ENCODE peak calls at places on chromosomes 11 and 22, in seven cellular contexts. A is tibial artery, S is esophagus squamous epithelium, M is Panc1, T is psoas muscle, R is H9, E is choroid plexus epithelial cell. K is an unnamed sample.

GRCh38 chr11:102603091-102603490 is 22.0 kb downstream of the MMP20 start:
- DNase-seq in A (no peak), E (peak), M (no peak), S (no peak), T (no peak), R (no peak), K (no peak)

GRCh38 chr11:28739489-28740280 is 631.5 kb downstream of the METTL15 start:
- DNase-seq in E (no peak), A (no peak), M (no peak), T (no peak), S (no peak), R (no peak), K (no peak)

GRCh38 chr22:44263547-44263946 is 49.2 kb downstream of the SHISAL1 start:
- DNase-seq in S (no peak), T (no peak), M (no peak), E (no peak), R (no peak), A (no peak), K (no peak)

GRCh38 chr22:32204856-32205722 is at the start of gene RFPL2:
- DNase-seq in R (peak), A (no peak), M (peak), E (peak), S (no peak), T (peak), K (no peak)

GRCh38 chr11:59138643-59139042 is 4.0 kb upstream of the FAM111A start:
- DNase-seq in E (peak), A (no peak), S (no peak), R (no peak), T (no peak), M (no peak), K (no peak)

GRCh38 chr11:76903325-76903724 is 42.6 kb downstream of the ACER3 start:
- DNase-seq in A (no peak), S (no peak), T (no peak), R (peak), E (no peak), M (no peak), K (no peak)

GRCh38 chr11:57302489-57302888 is 22.3 kb downstream of the TNKS1BP1 start:
- DNase-seq in E (no peak), S (no peak), A (no peak), T (no peak), M (no peak), R (no peak), K (no peak)

GRCh38 chr11:35163707-35164496 is 24.9 kb downstream of the CD44 start:
- DNase-seq in E (peak), S (no peak), T (no peak), M (no peak), R (no peak), A (no peak), K (no peak)

GRCh38 chr11:61976813-61977475 is 9.5 kb upstream of the FTH1 start:
- DNase-seq in S (no peak), E (no peak), R (no peak), A (no peak), T (no peak), M (no peak), K (no peak)

DNA sequence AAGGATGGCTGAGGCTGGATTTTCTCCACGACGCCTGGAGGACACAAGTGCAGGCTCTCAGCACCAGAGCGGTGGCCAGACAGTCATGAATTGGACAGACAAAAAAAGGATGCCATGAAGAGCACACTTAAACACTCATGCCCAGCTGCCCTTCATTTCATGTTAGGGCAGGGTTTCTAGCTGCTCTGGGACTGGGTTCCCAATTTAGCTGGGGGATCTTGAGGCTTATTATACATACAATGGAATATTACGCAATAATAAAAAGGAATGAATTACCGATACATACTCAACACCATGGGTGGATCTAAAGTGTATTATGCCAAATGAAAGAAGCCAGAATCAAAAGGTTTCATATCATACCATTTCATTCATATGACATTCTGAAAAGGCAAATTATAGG is 512.1 kb upstream of the LRRC4C start:
- DNase-seq in A (no peak), E (no peak), T (no peak), R (no peak), S (no peak), M (no peak), K (no peak)
- TF ChIP-seq CTCF in A (no peak), E (no peak), T (no peak), R (no peak), S (no peak), M (no peak), K (no peak)

GRCh38 chr11:120771551-120772060 is 252.3 kb upstream of the TBCEL start:
- DNase-seq in R (peak), M (no peak), S (no peak), A (no peak), T (no peak), E (no peak), K (peak)
- TF ChIP-seq CTCF in R (no peak), M (no peak), S (no peak), A (no peak), T (no peak), E (no peak), K (no peak)

GRCh38 chr11:64119748-64120147 is 46.2 kb downstream of the MACROD1 start:
- DNase-seq in M (no peak), T (no peak), R (no peak), S (no peak), A (no peak), E (no peak), K (no peak)
- TF ChIP-seq CTCF in M (no peak), T (no peak), R (no peak), S (no peak), A (no peak), E (no peak), K (no peak)

DNA sequence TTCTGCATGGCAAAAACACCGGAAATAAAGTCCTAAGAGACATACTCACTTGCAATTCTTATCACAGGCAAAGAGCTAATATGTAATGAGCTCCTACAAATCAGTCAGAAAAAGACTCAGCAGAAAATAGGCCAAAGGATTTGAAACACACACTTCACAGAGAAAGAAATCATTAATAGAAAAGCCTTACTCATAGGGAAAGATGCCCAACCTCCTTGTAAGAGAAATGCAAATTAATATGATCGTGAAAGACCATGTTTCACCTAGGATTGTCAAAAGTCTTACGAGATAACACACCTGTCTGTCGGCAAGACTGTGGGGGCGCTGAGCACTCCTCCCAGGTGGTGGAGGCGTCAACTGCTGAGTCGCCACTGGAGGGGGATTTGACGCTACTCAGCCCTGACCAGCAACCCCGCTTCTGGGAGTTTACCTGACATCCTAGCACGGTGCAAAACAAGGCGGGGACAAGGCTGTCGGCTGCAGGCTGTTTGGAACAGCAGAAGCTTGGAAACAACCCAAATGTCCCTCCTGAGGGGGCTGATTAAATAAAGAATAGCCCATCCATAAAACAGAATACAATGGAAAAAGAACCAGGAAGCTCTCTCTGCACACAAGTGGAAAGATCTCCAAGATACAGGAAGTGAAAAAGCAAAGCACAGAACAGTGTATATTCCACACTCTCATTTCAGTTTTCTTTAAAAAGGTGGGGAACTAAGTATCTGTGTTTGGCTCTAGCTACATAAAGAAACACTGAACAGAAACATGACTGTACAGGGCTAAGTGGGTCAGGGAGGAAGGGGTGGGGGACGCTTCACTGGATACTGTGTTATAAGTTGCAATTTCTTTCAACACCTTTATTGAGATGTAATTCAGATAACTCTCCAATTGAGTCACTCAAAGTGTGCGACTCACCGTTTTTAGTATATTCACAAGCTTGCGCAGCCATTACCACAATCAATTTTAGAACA is 11.5 kb downstream of the CSNK1E start:
- DNase-seq in A (no peak), M (no peak), R (peak), S (no peak), T (no peak), E (peak), K (no peak)
- TF ChIP-seq CTCF in A (no peak), M (no peak), R (peak), S (no peak), T (no peak), E (peak), K (no peak)

GRCh38 chr11:107780136-107780535 is 68.3 kb upstream of the SLN start:
- DNase-seq in S (no peak), E (peak), T (no peak), A (no peak), M (no peak), R (no peak), K (no peak)

GRCh38 chr11:107778839-107779517 is 67.1 kb upstream of the SLN start:
- DNase-seq in R (no peak), A (no peak), M (no peak), E (no peak), S (no peak), T (no peak), K (no peak)

GRCh38 chr11:107783121-107783520 is 71.3 kb upstream of the SLN start:
- DNase-seq in A (no peak), E (no peak), M (no peak), R (no peak), S (no peak), T (no peak), K (no peak)

GRCh38 chr11:107777094-107777493 is 65.2 kb upstream of the SLN start:
- DNase-seq in M (no peak), T (no peak), R (no peak), S (no peak), E (no peak), A (no peak), K (no peak)

DNA sequence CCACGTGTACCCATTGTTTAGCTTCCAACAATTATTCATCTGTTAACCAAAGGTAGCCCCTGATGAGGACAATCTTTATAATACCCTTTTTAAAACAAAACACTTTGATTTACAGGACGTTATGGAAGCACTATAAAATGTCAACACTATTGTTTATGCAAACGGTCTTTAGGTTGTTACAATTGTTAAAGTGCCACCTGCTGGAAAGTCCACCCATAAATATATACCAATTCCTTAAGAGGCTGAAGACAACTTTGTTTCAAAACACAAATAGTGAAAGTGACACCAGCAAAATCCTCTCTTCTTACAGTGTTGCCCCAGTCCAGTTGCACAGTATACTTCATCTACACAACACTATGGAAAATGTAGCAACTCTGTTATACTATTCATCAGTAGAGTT is 68.9 kb upstream of the SLN start:
- DNase-seq in R (no peak), S (no peak), M (no peak), T (no peak), E (peak), A (no peak), K (no peak)
- TF ChIP-seq CTCF in R (no peak), S (no peak), M (no peak), T (peak), E (no peak), A (no peak), K (no peak)

GRCh38 chr11:73182824-73183321 is 35.2 kb upstream of the P2RY2 start:
- DNase-seq in E (no peak), S (no peak), T (no peak), R (no peak), M (no peak), A (no peak), K (no peak)
- TF ChIP-seq CTCF in E (no peak), S (no peak), T (no peak), R (no peak), M (peak), A (no peak), K (no peak)

DNA sequence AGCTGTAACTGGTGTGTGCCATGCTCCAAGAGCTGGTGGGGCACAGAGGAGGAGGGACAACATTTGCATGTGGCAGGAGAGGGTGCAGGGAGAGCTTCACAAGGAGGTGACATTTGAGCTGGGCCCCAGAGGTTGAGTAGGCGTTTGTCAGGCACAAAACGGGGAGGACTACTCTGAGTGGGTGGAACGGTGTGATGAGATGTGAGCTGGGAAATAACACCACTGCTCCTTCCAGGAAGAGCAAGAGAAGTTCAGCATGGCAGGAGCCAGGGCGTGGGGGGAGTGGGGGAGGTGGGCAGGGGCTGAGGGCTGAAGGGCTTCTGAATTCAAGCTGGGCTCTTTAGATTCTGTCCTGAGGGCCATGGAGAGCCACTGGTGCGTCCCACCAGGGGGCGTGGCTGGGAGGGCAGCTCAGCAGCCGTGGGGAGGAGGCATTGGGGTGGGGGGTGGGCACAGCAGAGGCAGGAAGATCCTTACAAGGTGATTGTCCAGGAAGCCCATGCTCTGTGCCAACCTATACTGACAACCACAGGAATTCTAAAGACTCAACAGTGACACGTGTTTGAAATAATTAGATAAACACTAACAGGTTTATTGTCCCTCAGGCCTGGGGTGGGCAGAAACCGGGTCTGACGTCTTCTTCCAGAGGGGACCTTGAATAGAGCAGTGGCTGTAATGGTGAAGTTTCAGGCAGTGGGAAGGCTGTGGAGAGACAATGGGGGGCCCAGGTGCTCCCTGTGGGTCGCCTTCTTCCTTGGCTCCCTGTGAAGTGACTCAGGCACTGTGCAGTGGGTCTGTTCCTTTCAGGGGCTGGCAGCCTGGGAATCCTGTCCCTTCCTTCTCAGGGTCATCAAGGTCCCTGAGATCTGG is 54.4 kb downstream of the OTOG start:
- DNase-seq in A (no peak), S (no peak), E (no peak), R (no peak), T (no peak), M (no peak), K (no peak)
- TF ChIP-seq CTCF in A (no peak), S (no peak), E (peak), R (peak), T (peak), M (no peak), K (no peak)

DNA sequence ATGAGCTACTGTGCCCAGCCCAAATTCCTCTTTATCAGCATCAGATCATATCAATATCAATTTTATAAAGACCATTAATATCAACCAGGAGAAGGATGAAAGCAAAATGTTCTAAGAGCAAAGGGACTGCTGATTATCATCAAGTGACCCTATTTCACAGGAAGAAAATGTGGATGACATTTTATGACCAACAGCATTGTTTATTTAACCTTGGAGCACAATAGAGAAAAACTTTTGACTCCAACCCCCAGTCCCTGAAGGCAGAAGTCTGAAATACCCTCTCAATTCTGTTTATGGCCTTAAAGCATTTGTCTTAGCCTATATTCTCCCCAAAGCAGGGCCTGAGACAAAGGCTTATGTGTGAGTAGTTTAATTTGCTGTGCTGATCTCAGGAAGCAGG is 11.3 kb upstream of the ALG8 start:
- DNase-seq in A (no peak), R (no peak), T (no peak), M (no peak), S (no peak), E (no peak), K (no peak)
- TF ChIP-seq CTCF in A (no peak), R (no peak), T (no peak), M (no peak), S (no peak), E (no peak), K (no peak)

GRCh38 chr11:78140392-78141077 is 1.1 kb upstream of the ALG8 start:
- DNase-seq in S (no peak), A (no peak), R (no peak), E (no peak), M (no peak), T (no peak), K (no peak)

GRCh38 chr11:78138281-78138680 is 1.1 kb downstream of the ALG8 start:
- DNase-seq in S (no peak), E (no peak), M (no peak), A (no peak), R (no peak), T (no peak), K (no peak)

GRCh38 chr11:78138694-78139421 is 568 bp downstream of the ALG8 start:
- DNase-seq in E (peak), S (no peak), A (no peak), M (no peak), T (no peak), R (no peak), K (no peak)

GRCh38 chr11:78145511-78146030 is 6.1 kb upstream of the ALG8 start:
- DNase-seq in E (no peak), S (no peak), T (no peak), R (no peak), A (no peak), M (no peak), K (no peak)

GRCh38 chr11:78139422-78140391 is at the start of gene ALG8:
- DNase-seq in M (peak), A (peak), E (peak), T (peak), R (peak), S (peak), K (peak)
- TF ChIP-seq CTCF in M (no peak), A (no peak), E (no peak), T (no peak), R (no peak), S (no peak), K (no peak)

DNA sequence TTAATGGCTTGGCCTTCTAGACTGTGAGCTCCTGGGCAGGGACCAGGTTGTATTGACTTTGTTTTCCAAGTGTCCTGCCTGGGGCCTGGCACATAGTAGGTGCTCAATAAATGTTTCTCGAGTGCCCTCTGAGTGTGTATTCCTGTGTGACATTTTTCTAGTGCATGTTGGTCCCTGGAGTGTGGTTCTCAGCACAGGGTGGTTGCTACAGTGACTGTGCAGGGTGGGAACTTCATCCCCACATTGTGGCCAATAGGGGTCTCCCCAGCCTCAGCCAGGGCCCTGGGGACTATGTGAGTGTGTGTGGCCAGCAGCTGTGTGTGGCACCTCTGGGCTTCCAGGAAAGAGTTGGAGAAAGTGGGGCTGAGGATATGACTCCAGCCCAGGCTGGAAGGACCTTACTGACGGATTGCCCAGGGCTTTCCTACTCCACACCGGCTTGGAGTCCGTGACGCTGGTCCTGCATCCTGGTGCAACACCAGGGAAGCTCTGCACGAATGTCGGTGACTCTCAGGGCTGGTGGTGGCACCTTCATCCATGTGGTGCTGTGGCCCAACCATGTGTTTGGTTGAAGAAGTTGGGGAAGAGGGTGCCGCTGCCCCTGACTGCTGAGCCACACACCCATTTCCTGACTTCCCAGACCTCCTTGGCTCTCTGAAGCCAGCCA is 9.0 kb upstream of the MARK2 start:
- DNase-seq in M (no peak), E (peak), A (no peak), T (no peak), R (peak), S (no peak), K (no peak)
- TF ChIP-seq CTCF in M (no peak), E (peak), A (no peak), T (no peak), R (peak), S (no peak), K (peak)